ENCODE peak calls at places on chromosome 10, in six cellular contexts. U is fibroblast of pulmonary artery, Y is GM23248, W is activated T-cell treated with anti-CD3 and anti-CD28 coated beads for 48 hours, Z is KG1, K is cardiac septum. H is an unnamed sample.

GRCh38 chr10:97875391-97875790 is 25.7 kb downstream of the GOLGA7B start:
- DNase-seq in U (no peak), Y (peak), W (no peak), Z (no peak), K (no peak), H (no peak)

GRCh38 chr10:12727832-12728215 is 273.7 kb downstream of the CCDC3 start:
- DNase-seq in U (peak), Y (peak), W (no peak), Z (no peak), K (no peak), H (no peak)

GRCh38 chr10:44132361-44133289 is 252.3 kb downstream of the CXCL12 start:
- DNase-seq in U (no peak), Y (peak), W (no peak), Z (no peak), K (no peak), H (peak)

GRCh38 chr10:57169597-57169996 is 808.5 kb upstream of the ZWINT start:
- DNase-seq in U (no peak), Y (no peak), W (no peak), Z (no peak), K (no peak), H (no peak)

GRCh38 chr10:36349445-36350063 is 707.5 kb upstream of the FZD8 start:
- DNase-seq in U (peak), Y (peak), W (no peak), Z (no peak), K (no peak), H (no peak)

GRCh38 chr10:47346572-47347302 is 1.4 kb upstream of the RBP3 start:
- DNase-seq in U (no peak), Y (no peak), W (no peak), Z (no peak), K (peak), H (peak)

GRCh38 chr10:2851544-2851943 is 215.8 kb upstream of the PFKP start:
- DNase-seq in U (no peak), Y (no peak), W (no peak), Z (no peak), K (no peak), H (no peak)

GRCh38 chr10:15868006-15868405 is 7.7 kb upstream of the MINDY3 start:
- DNase-seq in U (no peak), Y (peak), W (no peak), Z (no peak), K (no peak), H (no peak)

GRCh38 chr10:9301148-9301547 is 1246.7 kb downstream of the GATA3 start:
- DNase-seq in U (peak), Y (peak), W (no peak), Z (peak), K (no peak), H (no peak)

H was measured in sciatic nerve.